ENCODE peak calls at places on chromosomes 6 and 20, in seven cellular contexts. O is mesendoderm, C is neuronal stem cell, V is trophoblast cell, L is H1, Y is mesenchymal stem cell, D is H9. X is an unnamed sample.

GRCh38 chr6:71310261-71310660 is 21.6 kb downstream of the OGFRL1 start:
- DNase-seq in O (no peak), D (no peak), L (no peak), V (no peak), Y (no peak), C (no peak), X (no peak)

GRCh38 chr6:25250878-25251277 is 28.3 kb upstream of the CARMIL1 start:
- DNase-seq in L (no peak), Y (peak), V (no peak), D (no peak), O (peak), C (no peak), X (peak)

GRCh38 chr20:60053125-60053812 is 95.0 kb downstream of the CDH26 start:
- DNase-seq in D (no peak), O (no peak), Y (no peak), L (no peak), C (no peak), V (no peak), X (no peak)

GRCh38 chr6:11413728-11414127 is 123.8 kb upstream of the TMEM170B start:
- DNase-seq in C (no peak), Y (peak), D (no peak), O (no peak), V (no peak), L (no peak), X (peak)

GRCh38 chr20:41830702-41831101 is 212.5 kb upstream of the CHD6 start:
- DNase-seq in V (no peak), Y (no peak), O (no peak), C (no peak), L (no peak), D (no peak), X (no peak)

GRCh38 chr20:55615818-55616217 is 389.5 kb downstream of the CBLN4 start:
- DNase-seq in Y (no peak), C (no peak), D (no peak), V (no peak), O (no peak), L (no peak), X (no peak)

GRCh38 chr20:32973077-32973717 is 31.0 kb downstream of the SUN5 start:
- DNase-seq in C (no peak), L (no peak), D (no peak), V (no peak), O (peak), Y (no peak), X (no peak)

GRCh38 chr6:94027374-94027773 is 608.0 kb upstream of the EPHA7 start:
- DNase-seq in V (no peak), Y (no peak), O (no peak), D (no peak), L (no peak), C (no peak), X (no peak)

GRCh38 chr6:32047084-32047478 is 8.9 kb downstream of the CYP21A2 start:
- DNase-seq in Y (peak), V (no peak), O (peak), C (peak), D (no peak), L (no peak), X (peak)

GRCh38 chr6:90983462-90983861 is 396.6 kb upstream of the MAP3K7 start:
- DNase-seq in Y (no peak), D (no peak), O (no peak), C (no peak), V (no peak), L (no peak), X (no peak)

GRCh38 chr6:1250489-1251197 is 61.3 kb upstream of the FOXQ1 start:
- DNase-seq in D (no peak), V (no peak), C (no peak), O (no peak), L (no peak), Y (no peak), X (no peak)
- H2BK120ac ChIP-seq in D (no peak), V (no peak), C (no peak), O (no peak), L (no peak), Y (no peak), X (no peak)

GRCh38 chr6:151842816-151843215 is 35.3 kb downstream of the ESR1 start:
- DNase-seq in Y (no peak), O (no peak), L (no peak), D (no peak), C (no peak), V (no peak), X (no peak)
- H3K27ac ChIP-seq in Y (no peak), O (no peak), L (no peak), D (no peak), C (no peak), V (no peak), X (no peak)

DNA sequence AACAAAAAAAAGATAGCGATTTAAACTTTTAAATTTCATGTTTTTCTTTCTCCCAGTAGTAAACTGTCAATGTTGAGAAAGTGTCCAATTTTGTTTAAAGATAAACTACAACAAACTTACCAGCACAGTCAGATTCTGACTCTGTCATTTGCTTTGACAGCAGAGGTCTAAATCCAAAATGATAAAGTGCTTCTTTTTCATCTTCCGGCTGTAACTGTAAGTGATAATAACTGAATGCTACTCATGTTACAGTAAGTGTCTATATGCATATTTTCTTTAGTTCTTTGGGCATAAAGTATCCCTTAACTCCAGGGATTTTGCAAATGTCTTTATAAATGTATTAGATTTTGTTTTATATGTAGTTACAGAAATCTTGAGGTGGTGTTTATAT is 610.4 kb downstream of the RFPL4B start:
- DNase-seq in V (no peak), Y (no peak), D (no peak), O (no peak), L (no peak), C (no peak), X (no peak)
- H2BK120ac ChIP-seq in V (no peak), Y (no peak), D (no peak), O (no peak), L (no peak), C (no peak), X (no peak)

DNA sequence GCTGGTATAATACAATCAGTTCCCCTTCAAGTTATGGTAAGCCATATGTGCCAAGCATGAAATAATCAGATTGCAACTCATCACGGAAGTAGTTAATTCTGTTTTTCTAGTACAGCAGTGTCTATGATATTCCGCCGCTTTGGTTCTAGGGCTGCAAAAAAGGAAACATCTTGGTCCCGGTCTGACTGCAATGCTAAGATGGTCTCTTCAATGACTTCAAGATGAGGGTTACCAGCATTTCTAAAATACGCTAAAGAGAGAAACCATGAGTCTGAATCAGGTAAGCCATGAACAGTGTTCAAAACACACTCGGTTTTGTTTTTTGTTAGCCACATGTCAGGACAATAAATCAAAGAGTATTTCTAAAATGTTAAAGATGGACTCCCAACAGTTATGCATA is 3.2 kb upstream of the ANKRD60 start:
- DNase-seq in C (no peak), Y (peak), O (peak), V (no peak), D (no peak), L (no peak), X (peak)
- H3K27ac ChIP-seq in C (no peak), Y (no peak), O (no peak), V (no peak), D (no peak), L (no peak), X (no peak)

DNA sequence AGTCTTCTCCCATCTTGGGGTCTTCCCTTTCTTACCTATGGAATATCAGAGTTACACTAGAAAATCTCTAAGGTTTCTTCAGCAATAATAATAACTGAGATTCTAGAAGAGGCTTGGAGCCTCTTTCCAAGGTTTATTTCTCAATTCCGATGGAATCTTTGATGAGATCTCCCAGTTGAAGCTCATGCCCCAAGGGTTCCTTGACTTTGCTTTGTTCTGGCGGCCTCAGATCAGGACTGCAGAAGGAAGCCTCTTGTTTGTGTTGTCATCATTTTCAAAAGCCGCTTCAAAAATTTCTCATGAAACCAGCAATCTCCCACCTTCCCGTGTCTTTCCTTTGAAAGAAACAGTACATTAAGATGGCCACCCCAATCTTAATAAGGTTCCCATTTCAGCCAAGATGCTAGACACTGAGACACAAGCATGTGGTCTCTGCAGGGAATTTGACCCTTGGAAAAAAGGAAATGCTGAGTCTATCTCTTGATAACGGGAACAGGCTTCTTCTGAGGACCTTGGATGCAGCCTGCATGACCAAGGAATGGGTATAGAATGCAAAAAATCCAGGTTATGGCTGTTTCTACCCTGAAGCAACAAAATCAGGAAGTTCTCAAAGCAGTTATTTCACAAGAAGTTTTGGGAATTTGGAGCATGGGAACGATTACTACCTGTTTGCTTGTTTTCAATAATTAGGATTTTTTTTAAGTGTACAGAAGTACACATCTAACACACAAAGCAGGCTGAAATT is 141.6 kb downstream of the CD24 start:
- DNase-seq in L (no peak), V (peak), Y (no peak), O (no peak), D (no peak), C (no peak), X (no peak)
- H2BK120ac ChIP-seq in L (no peak), V (no peak), Y (no peak), O (no peak), D (no peak), C (no peak), X (no peak)

DNA sequence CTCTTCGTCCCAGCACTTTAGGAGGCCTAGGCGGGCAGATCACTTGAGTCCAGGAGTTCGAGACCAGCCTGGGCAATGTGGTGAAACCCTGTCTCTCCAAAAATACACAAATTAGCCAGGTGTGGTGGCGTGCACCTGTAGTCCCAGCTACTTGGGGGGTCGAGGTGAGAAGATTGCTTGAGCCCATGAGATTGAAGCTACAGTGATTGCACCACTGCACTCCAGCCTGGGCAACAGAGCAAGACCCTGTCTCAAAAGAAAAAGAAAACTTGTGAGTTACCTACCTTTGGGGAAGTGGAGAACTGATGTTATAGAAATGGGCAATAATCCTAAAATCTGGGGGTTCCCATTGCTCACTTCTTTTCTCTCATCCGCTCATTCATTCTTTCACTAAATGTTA is 58.0 kb downstream of the E2F3 start:
- DNase-seq in L (no peak), D (no peak), V (no peak), O (no peak), C (no peak), Y (no peak), X (no peak)
- H3K27ac ChIP-seq in L (no peak), D (no peak), V (no peak), O (no peak), C (no peak), Y (no peak), X (no peak)

GRCh38 chr6:3852391-3852790 is 3.2 kb downstream of the FAM50B start:
- DNase-seq in V (no peak), L (no peak), D (no peak), O (no peak), Y (no peak), C (no peak), X (no peak)

GRCh38 chr6:3849681-3850450 is 693 bp downstream of the FAM50B start:
- DNase-seq in O (no peak), C (no peak), Y (no peak), V (no peak), D (peak), L (no peak), X (no peak)

GRCh38 chr6:3850451-3851203 is 1.5 kb downstream of the FAM50B start:
- DNase-seq in Y (no peak), D (no peak), C (no peak), V (no peak), L (no peak), O (no peak), X (no peak)

GRCh38 chr6:3848925-3849605 is at the start of gene FAM50B:
- DNase-seq in D (peak), C (peak), L (peak), Y (peak), V (peak), O (peak), X (peak)

GRCh38 chr6:3851839-3852238 is 2.7 kb downstream of the FAM50B start:
- DNase-seq in Y (no peak), V (no peak), O (no peak), C (no peak), L (no peak), D (no peak), X (no peak)
- H2BK120ac ChIP-seq in Y (no peak), V (no peak), O (no peak), C (no peak), L (no peak), D (no peak), X (no peak)

GRCh38 chr20:48578397-48579098 is 249.3 kb downstream of the PREX1 start:
- DNase-seq in Y (no peak), V (no peak), O (peak), C (no peak), L (no peak), D (no peak), X (no peak)
- H3K27ac ChIP-seq in Y (no peak), V (no peak), O (no peak), C (no peak), L (no peak), D (no peak), X (no peak)

GRCh38 chr6:160081398-160081797 is 40.2 kb upstream of the SLC22A1 start:
- DNase-seq in C (no peak), V (peak), O (no peak), Y (no peak), D (no peak), L (no peak), X (no peak)
- H2BK120ac ChIP-seq in C (no peak), V (no peak), O (no peak), Y (no peak), D (no peak), L (no peak), X (no peak)

X was measured in IMR-90.